ENCODE peak calls at places on chromosomes 3 and 15, in six cellular contexts. One of them, this sample, is unnamed.

GRCh38 chr15:74793135-74794028 is 11.5 kb downstream of the CSK start:
- DNase-seq in lower leg skin: peak
- DNase-seq in psoas muscle: no peak
- DNase-seq in choroid plexus epithelial cell: peak
- DNase-seq in brain microvascular endothelial cell: peak
- DNase-seq in GM12865: peak
- DNase-seq in this sample: no peak

GRCh38 chr3:120071259-120071658 is 23.0 kb downstream of the GSK3B start:
- DNase-seq in lower leg skin: no peak
- DNase-seq in psoas muscle: no peak
- DNase-seq in choroid plexus epithelial cell: no peak
- DNase-seq in brain microvascular endothelial cell: no peak
- DNase-seq in GM12865: no peak
- DNase-seq in this sample: no peak

GRCh38 chr3:179179256-179179655 is 31.1 kb downstream of the PIK3CA start:
- DNase-seq in lower leg skin: no peak
- DNase-seq in psoas muscle: no peak
- DNase-seq in choroid plexus epithelial cell: no peak
- DNase-seq in brain microvascular endothelial cell: no peak
- DNase-seq in GM12865: no peak
- DNase-seq in this sample: no peak

GRCh38 chr3:107555359-107555758 is 32.6 kb downstream of the BBX start:
- DNase-seq in lower leg skin: no peak
- DNase-seq in psoas muscle: no peak
- DNase-seq in choroid plexus epithelial cell: no peak
- DNase-seq in brain microvascular endothelial cell: no peak
- DNase-seq in GM12865: peak
- DNase-seq in this sample: no peak

GRCh38 chr3:61634678-61635077 is 73.3 kb downstream of the PTPRG start:
- DNase-seq in lower leg skin: no peak
- DNase-seq in psoas muscle: no peak
- DNase-seq in choroid plexus epithelial cell: no peak
- DNase-seq in brain microvascular endothelial cell: no peak
- DNase-seq in GM12865: no peak
- DNase-seq in this sample: no peak

GRCh38 chr15:28937271-28937670 is 51.5 kb downstream of the APBA2 start:
- DNase-seq in lower leg skin: no peak
- DNase-seq in psoas muscle: no peak
- DNase-seq in choroid plexus epithelial cell: no peak
- DNase-seq in brain microvascular endothelial cell: no peak
- DNase-seq in GM12865: no peak
- DNase-seq in this sample: no peak

GRCh38 chr3:14289590-14290453 is 111.2 kb downstream of the LSM3 start:
- DNase-seq in lower leg skin: no peak
- DNase-seq in psoas muscle: no peak
- DNase-seq in choroid plexus epithelial cell: peak
- DNase-seq in brain microvascular endothelial cell: peak
- DNase-seq in GM12865: no peak
- DNase-seq in this sample: no peak

GRCh38 chr3:94137377-94137776 is 74.5 kb downstream of the NSUN3 start:
- DNase-seq in lower leg skin: no peak
- DNase-seq in psoas muscle: no peak
- DNase-seq in choroid plexus epithelial cell: peak
- DNase-seq in brain microvascular endothelial cell: peak
- DNase-seq in GM12865: no peak
- DNase-seq in this sample: no peak

GRCh38 chr3:45437388-45437787 is 49.0 kb downstream of the LARS2 start:
- DNase-seq in lower leg skin: no peak
- DNase-seq in psoas muscle: no peak
- DNase-seq in choroid plexus epithelial cell: peak
- DNase-seq in brain microvascular endothelial cell: no peak
- DNase-seq in GM12865: no peak
- DNase-seq in this sample: no peak

GRCh38 chr3:150081084-150081483 is 110.4 kb upstream of the PFN2 start:
- DNase-seq in lower leg skin: no peak
- DNase-seq in psoas muscle: no peak
- DNase-seq in choroid plexus epithelial cell: peak
- DNase-seq in brain microvascular endothelial cell: peak
- DNase-seq in GM12865: no peak
- DNase-seq in this sample: no peak

GRCh38 chr3:44962606-44963393 is 13.2 kb downstream of the ZDHHC3 start:
- DNase-seq in lower leg skin: no peak
- DNase-seq in psoas muscle: no peak
- DNase-seq in choroid plexus epithelial cell: peak
- DNase-seq in brain microvascular endothelial cell: no peak
- DNase-seq in GM12865: no peak
- DNase-seq in this sample: no peak

GRCh38 chr15:90031231-90031791 is 30.2 kb downstream of the ZNF710 start:
- DNase-seq in lower leg skin: peak
- DNase-seq in psoas muscle: no peak
- DNase-seq in choroid plexus epithelial cell: peak
- DNase-seq in brain microvascular endothelial cell: peak
- DNase-seq in GM12865: peak
- DNase-seq in this sample: peak

GRCh38 chr3:128307029-128307633 is 153.8 kb downstream of the EEFSEC start:
- DNase-seq in lower leg skin: no peak
- DNase-seq in psoas muscle: no peak
- DNase-seq in choroid plexus epithelial cell: peak
- DNase-seq in brain microvascular endothelial cell: no peak
- DNase-seq in GM12865: no peak
- DNase-seq in this sample: no peak

GRCh38 chr15:29805043-29805707 is 17.1 kb downstream of the TJP1 start:
- DNase-seq in lower leg skin: no peak
- DNase-seq in psoas muscle: no peak
- DNase-seq in choroid plexus epithelial cell: peak
- DNase-seq in brain microvascular endothelial cell: peak
- DNase-seq in GM12865: no peak
- DNase-seq in this sample: no peak

GRCh38 chr15:31856581-31856980 is 173.7 kb upstream of the CHRNA7 start:
- DNase-seq in lower leg skin: no peak
- DNase-seq in psoas muscle: no peak
- DNase-seq in choroid plexus epithelial cell: no peak
- DNase-seq in brain microvascular endothelial cell: no peak
- DNase-seq in GM12865: no peak
- DNase-seq in this sample: no peak

GRCh38 chr15:42143356-42143755 is 13.1 kb downstream of the PLA2G4F start:
- DNase-seq in lower leg skin: no peak
- DNase-seq in psoas muscle: no peak
- DNase-seq in choroid plexus epithelial cell: no peak
- DNase-seq in brain microvascular endothelial cell: no peak
- DNase-seq in GM12865: no peak
- DNase-seq in this sample: no peak

GRCh38 chr3:11478167-11478566 is 165.5 kb downstream of the VGLL4 start:
- DNase-seq in lower leg skin: no peak
- DNase-seq in psoas muscle: no peak
- DNase-seq in choroid plexus epithelial cell: no peak
- DNase-seq in brain microvascular endothelial cell: no peak
- DNase-seq in GM12865: no peak
- DNase-seq in this sample: no peak

GRCh38 chr3:61894988-61895935 is 333.9 kb downstream of the PTPRG start:
- DNase-seq in lower leg skin: peak
- DNase-seq in psoas muscle: no peak
- DNase-seq in choroid plexus epithelial cell: peak
- DNase-seq in brain microvascular endothelial cell: peak
- DNase-seq in GM12865: peak
- DNase-seq in this sample: peak

GRCh38 chr3:153641321-153641720 is 479.3 kb downstream of the RAP2B start:
- DNase-seq in lower leg skin: no peak
- DNase-seq in psoas muscle: no peak
- DNase-seq in choroid plexus epithelial cell: no peak
- DNase-seq in brain microvascular endothelial cell: no peak
- DNase-seq in GM12865: no peak
- DNase-seq in this sample: no peak

GRCh38 chr3:188164248-188164687 is 10.3 kb downstream of the LPP start:
- DNase-seq in lower leg skin: no peak
- DNase-seq in psoas muscle: no peak
- DNase-seq in choroid plexus epithelial cell: no peak
- DNase-seq in brain microvascular endothelial cell: no peak
- DNase-seq in GM12865: no peak
- DNase-seq in this sample: no peak

GRCh38 chr15:39920510-39921273 is 626 bp upstream of the GPR176 start:
- DNase-seq in lower leg skin: peak
- DNase-seq in psoas muscle: peak
- DNase-seq in choroid plexus epithelial cell: peak
- DNase-seq in brain microvascular endothelial cell: peak
- DNase-seq in GM12865: peak
- DNase-seq in this sample: peak

GRCh38 chr3:99439892-99440291 is 198.5 kb upstream of the COL8A1 start:
- DNase-seq in lower leg skin: no peak
- DNase-seq in psoas muscle: no peak
- DNase-seq in choroid plexus epithelial cell: no peak
- DNase-seq in brain microvascular endothelial cell: no peak
- DNase-seq in GM12865: no peak
- DNase-seq in this sample: no peak

GRCh38 chr15:85417276-85417675 is 36.9 kb downstream of the AKAP13 start:
- DNase-seq in lower leg skin: no peak
- DNase-seq in psoas muscle: no peak
- DNase-seq in choroid plexus epithelial cell: no peak
- DNase-seq in brain microvascular endothelial cell: no peak
- DNase-seq in GM12865: no peak
- DNase-seq in this sample: no peak

GRCh38 chr15:85421116-85421925 is 40.9 kb downstream of the AKAP13 start:
- DNase-seq in lower leg skin: no peak
- DNase-seq in psoas muscle: no peak
- DNase-seq in choroid plexus epithelial cell: peak
- DNase-seq in brain microvascular endothelial cell: no peak
- DNase-seq in GM12865: no peak
- DNase-seq in this sample: no peak

GRCh38 chr15:85422607-85423006 is 42.2 kb downstream of the AKAP13 start:
- DNase-seq in lower leg skin: no peak
- DNase-seq in psoas muscle: no peak
- DNase-seq in choroid plexus epithelial cell: no peak
- DNase-seq in brain microvascular endothelial cell: no peak
- DNase-seq in GM12865: no peak
- DNase-seq in this sample: no peak

GRCh38 chr15:85415779-85416178 is 35.4 kb downstream of the AKAP13 start:
- DNase-seq in lower leg skin: no peak
- DNase-seq in psoas muscle: no peak
- DNase-seq in choroid plexus epithelial cell: no peak
- DNase-seq in brain microvascular endothelial cell: no peak
- DNase-seq in GM12865: no peak
- DNase-seq in this sample: no peak

GRCh38 chr15:85419200-85419599 is 38.8 kb downstream of the AKAP13 start:
- DNase-seq in lower leg skin: no peak
- DNase-seq in psoas muscle: no peak
- DNase-seq in choroid plexus epithelial cell: no peak
- DNase-seq in brain microvascular endothelial cell: peak
- DNase-seq in GM12865: no peak
- DNase-seq in this sample: no peak
- H3K4me3 ChIP-seq in lower leg skin: no peak
- H3K4me3 ChIP-seq in psoas muscle: no peak
- H3K4me3 ChIP-seq in choroid plexus epithelial cell: no peak
- H3K4me3 ChIP-seq in brain microvascular endothelial cell: no peak
- H3K4me3 ChIP-seq in GM12865: no peak
- H3K4me3 ChIP-seq in this sample: no peak

GRCh38 chr3:55009372-55009771 is 81.5 kb upstream of the LRTM1 start:
- DNase-seq in lower leg skin: no peak
- DNase-seq in psoas muscle: no peak
- DNase-seq in choroid plexus epithelial cell: no peak
- DNase-seq in brain microvascular endothelial cell: no peak
- DNase-seq in GM12865: no peak
- DNase-seq in this sample: no peak

GRCh38 chr3:55014081-55014480 is 86.2 kb upstream of the LRTM1 start:
- DNase-seq in lower leg skin: no peak
- DNase-seq in psoas muscle: no peak
- DNase-seq in choroid plexus epithelial cell: no peak
- DNase-seq in brain microvascular endothelial cell: no peak
- DNase-seq in GM12865: no peak
- DNase-seq in this sample: no peak

GRCh38 chr3:55012091-55012490 is 84.2 kb upstream of the LRTM1 start:
- DNase-seq in lower leg skin: no peak
- DNase-seq in psoas muscle: no peak
- DNase-seq in choroid plexus epithelial cell: no peak
- DNase-seq in brain microvascular endothelial cell: no peak
- DNase-seq in GM12865: no peak
- DNase-seq in this sample: no peak

GRCh38 chr3:55017876-55018275 is 90.0 kb upstream of the LRTM1 start:
- DNase-seq in lower leg skin: no peak
- DNase-seq in psoas muscle: no peak
- DNase-seq in choroid plexus epithelial cell: no peak
- DNase-seq in brain microvascular endothelial cell: no peak
- DNase-seq in GM12865: no peak
- DNase-seq in this sample: no peak

DNA sequence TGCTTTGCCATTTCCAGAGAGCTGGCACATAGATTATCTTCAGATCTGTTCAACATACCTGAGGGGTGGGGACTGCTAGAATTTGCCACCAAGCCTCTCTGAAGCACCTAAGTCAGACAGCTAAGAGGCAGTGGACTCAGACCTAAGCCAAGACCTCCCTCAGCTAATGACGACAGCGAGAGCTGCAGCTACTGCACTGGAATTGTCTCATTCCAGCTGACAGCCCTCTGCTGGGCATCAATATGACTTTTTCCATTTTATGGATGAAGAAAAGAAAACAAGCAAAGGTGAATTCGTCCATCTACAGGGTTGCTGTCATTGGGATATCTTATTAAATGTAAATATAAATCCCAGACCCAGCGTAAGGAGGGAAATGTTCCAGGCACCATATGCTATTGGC is 85.3 kb upstream of the LRTM1 start:
- DNase-seq in lower leg skin: no peak
- DNase-seq in psoas muscle: no peak
- DNase-seq in choroid plexus epithelial cell: peak
- DNase-seq in brain microvascular endothelial cell: peak
- DNase-seq in GM12865: no peak
- DNase-seq in this sample: no peak
- TF ChIP-seq CTCF in lower leg skin: no peak
- TF ChIP-seq CTCF in psoas muscle: no peak
- TF ChIP-seq CTCF in choroid plexus epithelial cell: peak
- TF ChIP-seq CTCF in brain microvascular endothelial cell: peak
- TF ChIP-seq CTCF in GM12865: no peak
- TF ChIP-seq CTCF in this sample: no peak

GRCh38 chr3:152298393-152299242 is 29.9 kb downstream of the MBNL1 start:
- DNase-seq in lower leg skin: no peak
- DNase-seq in psoas muscle: peak
- DNase-seq in choroid plexus epithelial cell: peak
- DNase-seq in brain microvascular endothelial cell: peak
- DNase-seq in GM12865: peak
- DNase-seq in this sample: peak
- H3K4me3 ChIP-seq in lower leg skin: no peak
- H3K4me3 ChIP-seq in psoas muscle: peak
- H3K4me3 ChIP-seq in choroid plexus epithelial cell: peak
- H3K4me3 ChIP-seq in brain microvascular endothelial cell: peak
- H3K4me3 ChIP-seq in GM12865: peak
- H3K4me3 ChIP-seq in this sample: peak

GRCh38 chr3:149016669-149017541 is 25.6 kb downstream of the GYG1 start:
- DNase-seq in lower leg skin: no peak
- DNase-seq in psoas muscle: no peak
- DNase-seq in choroid plexus epithelial cell: peak
- DNase-seq in brain microvascular endothelial cell: peak
- DNase-seq in GM12865: no peak
- DNase-seq in this sample: no peak
- TF ChIP-seq CTCF in lower leg skin: no peak
- TF ChIP-seq CTCF in psoas muscle: no peak
- TF ChIP-seq CTCF in choroid plexus epithelial cell: no peak
- TF ChIP-seq CTCF in brain microvascular endothelial cell: no peak
- TF ChIP-seq CTCF in GM12865: no peak
- TF ChIP-seq CTCF in this sample: no peak

This sample was measured in GM06990.